ENCODE peak calls at places on chromosomes 2 and 18, in six cellular contexts. C is tibial nerve, H is suprapubic skin, W is K562, D is transverse colon, K is ovary. X is an unnamed sample.

GRCh38 chr2:43611987-43612894 is 16.4 kb upstream of the THADA start:
- DNase-seq in C (peak), H (peak), W (peak), D (peak), K (peak), X (peak)

GRCh38 chr18:6561029-6561861 is 146.5 kb upstream of the L3MBTL4 start:
- DNase-seq in C (peak), H (peak), W (no peak), D (peak), K (peak), X (peak)

GRCh38 chr2:105919191-105919811 is 174.6 kb downstream of the NCK2 start:
- DNase-seq in C (peak), H (no peak), W (no peak), D (peak), K (no peak), X (no peak)

GRCh38 chr2:38421274-38422056 is 44.4 kb upstream of the ATL2 start:
- DNase-seq in C (no peak), H (no peak), W (no peak), D (no peak), K (no peak), X (no peak)

GRCh38 chr2:100124746-100125145 is 17.6 kb downstream of the AFF3 start:
- DNase-seq in C (no peak), H (no peak), W (no peak), D (no peak), K (no peak), X (no peak)

GRCh38 chr2:194706179-194706578 is 950.8 kb upstream of the SLC39A10 start:
- DNase-seq in C (no peak), H (no peak), W (no peak), D (no peak), K (no peak), X (no peak)

GRCh38 chr18:47767699-47768098 is 162.8 kb downstream of the SMAD2 start:
- DNase-seq in C (no peak), H (no peak), W (no peak), D (no peak), K (no peak), X (no peak)

GRCh38 chr2:100870652-100871531 is 51.0 kb downstream of the NPAS2 start:
- DNase-seq in C (no peak), H (no peak), W (no peak), D (no peak), K (no peak), X (no peak)

GRCh38 chr2:185242462-185242861 is 496.1 kb upstream of the FSIP2 start:
- DNase-seq in C (no peak), H (no peak), W (no peak), D (no peak), K (no peak), X (no peak)

GRCh38 chr2:230920167-230920566 is 4.9 kb downstream of the GPR55 start:
- DNase-seq in C (no peak), H (no peak), W (no peak), D (peak), K (no peak), X (no peak)

GRCh38 chr2:43894743-43895142 is 56.0 kb downstream of the ABCG8 start:
- DNase-seq in C (no peak), H (no peak), W (no peak), D (no peak), K (no peak), X (no peak)

GRCh38 chr2:132448771-132449170 is 32.2 kb downstream of the GPR39 start:
- DNase-seq in C (peak), H (no peak), W (no peak), D (peak), K (no peak), X (no peak)

GRCh38 chr2:67660871-67661270 is 263.7 kb downstream of the ETAA1 start:
- DNase-seq in C (no peak), H (no peak), W (no peak), D (no peak), K (no peak), X (no peak)

GRCh38 chr18:55318864-55319516 is 269.0 kb downstream of the TCF4 start:
- DNase-seq in C (no peak), H (no peak), W (no peak), D (no peak), K (no peak), X (no peak)

GRCh38 chr2:104932243-104932642 is 78.3 kb downstream of the POU3F3 start:
- DNase-seq in C (no peak), H (no peak), W (no peak), D (no peak), K (no peak), X (no peak)

GRCh38 chr2:8595428-8595805 is 86.4 kb upstream of the ID2 start:
- DNase-seq in C (no peak), H (no peak), W (no peak), D (no peak), K (peak), X (no peak)

GRCh38 chr2:187964742-187965141 is 326.9 kb upstream of the GULP1 start:
- DNase-seq in C (no peak), H (no peak), W (no peak), D (no peak), K (no peak), X (no peak)

GRCh38 chr2:215728504-215729065 is 284.8 kb downstream of the MREG start:
- DNase-seq in C (peak), H (no peak), W (no peak), D (no peak), K (no peak), X (peak)

GRCh38 chr18:3604626-3605408 is 154.8 kb downstream of the TGIF1 start:
- DNase-seq in C (no peak), H (no peak), W (peak), D (no peak), K (peak), X (no peak)
- TF ChIP-seq EP300 in C (peak), H (no peak), W (peak), D (no peak), K (no peak), X (peak)

DNA sequence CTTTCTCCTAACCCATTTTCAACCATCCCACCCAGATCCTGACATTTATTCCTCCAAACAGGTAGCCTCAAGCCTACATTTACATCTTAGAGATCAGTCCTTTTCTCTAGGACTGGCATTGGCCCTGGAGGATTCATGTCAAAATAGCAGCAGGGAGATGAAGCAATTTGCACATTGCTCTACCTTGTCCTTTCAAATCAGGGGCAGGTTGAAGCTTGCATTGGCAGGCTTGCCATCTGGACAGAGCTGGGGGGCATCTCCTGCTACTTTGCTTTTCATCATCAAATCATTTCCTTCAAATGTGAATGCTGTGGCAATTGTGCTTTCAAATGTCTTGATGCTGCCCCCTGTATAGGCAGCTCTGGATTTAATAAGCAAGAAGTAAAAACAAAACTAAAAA is 47.7 kb downstream of the KIF5C start:
- DNase-seq in C (no peak), H (no peak), W (no peak), D (no peak), K (no peak), X (no peak)
- TF ChIP-seq EP300 in C (no peak), H (no peak), W (no peak), D (no peak), K (no peak), X (no peak)

DNA sequence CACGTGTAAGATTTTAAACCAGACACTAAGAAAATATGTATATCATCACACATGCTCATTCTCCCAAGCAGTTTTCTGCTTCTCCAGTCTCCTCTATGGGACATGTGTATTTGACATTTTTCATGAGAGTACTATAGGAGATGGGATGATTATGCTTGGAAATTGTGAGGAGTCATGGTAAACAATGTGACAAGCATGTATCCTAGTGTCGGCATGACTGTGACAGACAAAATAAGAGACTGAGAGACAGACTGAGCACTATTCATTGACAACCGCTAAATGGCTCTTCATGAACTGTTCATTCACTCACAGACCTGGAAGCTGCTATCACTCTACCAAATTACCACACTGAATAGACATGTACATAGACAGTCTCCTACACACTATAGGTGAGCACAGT is 127.1 kb downstream of the VWC2L start:
- DNase-seq in C (no peak), H (no peak), W (no peak), D (no peak), K (no peak), X (no peak)
- TF ChIP-seq EP300 in C (no peak), H (no peak), W (no peak), D (no peak), K (no peak), X (no peak)

GRCh38 chr2:199814084-199814844 is 36.7 kb downstream of the FTCDNL1 start:
- DNase-seq in C (no peak), H (no peak), W (no peak), D (no peak), K (no peak), X (no peak)

GRCh38 chr2:199818001-199818400 is 33.0 kb downstream of the FTCDNL1 start:
- DNase-seq in C (no peak), H (no peak), W (no peak), D (no peak), K (no peak), X (no peak)

GRCh38 chr2:199818754-199819153 is 32.2 kb downstream of the FTCDNL1 start:
- DNase-seq in C (no peak), H (no peak), W (no peak), D (no peak), K (no peak), X (no peak)

GRCh38 chr2:199814845-199815211 is 36.2 kb downstream of the FTCDNL1 start:
- DNase-seq in C (no peak), H (no peak), W (no peak), D (no peak), K (no peak), X (no peak)

GRCh38 chr2:199819746-199820145 is 31.2 kb downstream of the FTCDNL1 start:
- DNase-seq in C (no peak), H (no peak), W (no peak), D (no peak), K (no peak), X (no peak)
- TF ChIP-seq EP300 in C (no peak), H (no peak), W (no peak), D (no peak), K (no peak), X (no peak)

X was measured in upper lobe of left lung.